ENCODE peak calls at places on chromosomes 11 and 22, in ten cellular contexts. One of them, this sample, is unnamed.

GRCh38 chr11:62057069-62057468 is 66.7 kb upstream of the INCENP start:
- DNase-seq in heart left ventricle: no peak
- DNase-seq in cardiac muscle cell: no peak
- DNase-seq in colonic mucosa: no peak
- DNase-seq in foreskin fibroblast: no peak
- DNase-seq in astrocyte of the spinal cord: no peak
- DNase-seq in cardiac fibroblast: no peak
- DNase-seq in GM12865: no peak
- DNase-seq in HCT116: no peak
- DNase-seq in GM23248: no peak
- DNase-seq in this sample: no peak

GRCh38 chr11:124174001-124174400 is 9.1 kb upstream of the OR10D3 start:
- DNase-seq in heart left ventricle: no peak
- DNase-seq in cardiac muscle cell: peak
- DNase-seq in colonic mucosa: no peak
- DNase-seq in foreskin fibroblast: peak
- DNase-seq in astrocyte of the spinal cord: peak
- DNase-seq in cardiac fibroblast: peak
- DNase-seq in GM12865: no peak
- DNase-seq in HCT116: peak
- DNase-seq in GM23248: peak
- DNase-seq in this sample: peak

GRCh38 chr22:48138855-48139254 is 1376.4 kb downstream of the TBC1D22A start:
- DNase-seq in heart left ventricle: no peak
- DNase-seq in cardiac muscle cell: no peak
- DNase-seq in colonic mucosa: no peak
- DNase-seq in foreskin fibroblast: no peak
- DNase-seq in astrocyte of the spinal cord: no peak
- DNase-seq in cardiac fibroblast: no peak
- DNase-seq in GM12865: peak
- DNase-seq in HCT116: no peak
- DNase-seq in GM23248: no peak
- DNase-seq in this sample: no peak

GRCh38 chr11:116840224-116840745 is 2.9 kb upstream of the APOA1 start:
- DNase-seq in heart left ventricle: no peak
- DNase-seq in cardiac muscle cell: peak
- DNase-seq in colonic mucosa: no peak
- DNase-seq in foreskin fibroblast: peak
- DNase-seq in astrocyte of the spinal cord: no peak
- DNase-seq in cardiac fibroblast: peak
- DNase-seq in GM12865: peak
- DNase-seq in HCT116: no peak
- DNase-seq in GM23248: peak
- DNase-seq in this sample: no peak

GRCh38 chr11:64492561-64492960 is 98.5 kb upstream of the SLC22A12 start:
- DNase-seq in heart left ventricle: no peak
- DNase-seq in cardiac muscle cell: no peak
- DNase-seq in colonic mucosa: no peak
- DNase-seq in foreskin fibroblast: no peak
- DNase-seq in astrocyte of the spinal cord: no peak
- DNase-seq in cardiac fibroblast: no peak
- DNase-seq in GM12865: no peak
- DNase-seq in HCT116: no peak
- DNase-seq in GM23248: no peak
- DNase-seq in this sample: no peak

GRCh38 chr22:49992921-49993648 is 19.5 kb downstream of the IL17REL start:
- DNase-seq in heart left ventricle: no peak
- DNase-seq in cardiac muscle cell: peak
- DNase-seq in colonic mucosa: peak
- DNase-seq in foreskin fibroblast: peak
- DNase-seq in astrocyte of the spinal cord: peak
- DNase-seq in cardiac fibroblast: peak
- DNase-seq in GM12865: peak
- DNase-seq in HCT116: no peak
- DNase-seq in GM23248: peak
- DNase-seq in this sample: no peak

GRCh38 chr11:2137202-2138071 is 1.8 kb downstream of the IGF2 start:
- DNase-seq in heart left ventricle: peak
- DNase-seq in cardiac muscle cell: peak
- DNase-seq in colonic mucosa: peak
- DNase-seq in foreskin fibroblast: peak
- DNase-seq in astrocyte of the spinal cord: peak
- DNase-seq in cardiac fibroblast: peak
- DNase-seq in GM12865: no peak
- DNase-seq in HCT116: peak
- DNase-seq in GM23248: peak
- DNase-seq in this sample: peak

GRCh38 chr11:62398011-62398994 is 20.5 kb upstream of the SCGB1A1 start:
- DNase-seq in heart left ventricle: no peak
- DNase-seq in cardiac muscle cell: peak
- DNase-seq in colonic mucosa: peak
- DNase-seq in foreskin fibroblast: peak
- DNase-seq in astrocyte of the spinal cord: no peak
- DNase-seq in cardiac fibroblast: peak
- DNase-seq in GM12865: no peak
- DNase-seq in HCT116: no peak
- DNase-seq in GM23248: peak
- DNase-seq in this sample: no peak

GRCh38 chr11:69076129-69076791 is 27.5 kb downstream of the TPCN2 start:
- DNase-seq in heart left ventricle: no peak
- DNase-seq in cardiac muscle cell: peak
- DNase-seq in colonic mucosa: no peak
- DNase-seq in foreskin fibroblast: no peak
- DNase-seq in astrocyte of the spinal cord: peak
- DNase-seq in cardiac fibroblast: peak
- DNase-seq in GM12865: no peak
- DNase-seq in HCT116: no peak
- DNase-seq in GM23248: no peak
- DNase-seq in this sample: no peak

GRCh38 chr22:19431641-19432091 is at the start of gene HIRA:
- DNase-seq in heart left ventricle: peak
- DNase-seq in cardiac muscle cell: peak
- DNase-seq in colonic mucosa: peak
- DNase-seq in foreskin fibroblast: peak
- DNase-seq in astrocyte of the spinal cord: peak
- DNase-seq in cardiac fibroblast: peak
- DNase-seq in GM12865: peak
- DNase-seq in HCT116: peak
- DNase-seq in GM23248: peak
- DNase-seq in this sample: peak

GRCh38 chr11:75673977-75674582 is 5.2 kb upstream of the MAP6 start:
- DNase-seq in heart left ventricle: no peak
- DNase-seq in cardiac muscle cell: peak
- DNase-seq in colonic mucosa: no peak
- DNase-seq in foreskin fibroblast: peak
- DNase-seq in astrocyte of the spinal cord: peak
- DNase-seq in cardiac fibroblast: peak
- DNase-seq in GM12865: peak
- DNase-seq in HCT116: peak
- DNase-seq in GM23248: peak
- DNase-seq in this sample: no peak

GRCh38 chr11:126185200-126186030 is 26.0 kb downstream of the RPUSD4 start:
- DNase-seq in heart left ventricle: no peak
- DNase-seq in cardiac muscle cell: no peak
- DNase-seq in colonic mucosa: no peak
- DNase-seq in foreskin fibroblast: no peak
- DNase-seq in astrocyte of the spinal cord: no peak
- DNase-seq in cardiac fibroblast: no peak
- DNase-seq in GM12865: no peak
- DNase-seq in HCT116: no peak
- DNase-seq in GM23248: no peak
- DNase-seq in this sample: no peak

GRCh38 chr11:57073121-57073520 is 84.4 kb downstream of the OR5AK2 start:
- DNase-seq in heart left ventricle: no peak
- DNase-seq in cardiac muscle cell: peak
- DNase-seq in colonic mucosa: no peak
- DNase-seq in foreskin fibroblast: peak
- DNase-seq in astrocyte of the spinal cord: no peak
- DNase-seq in cardiac fibroblast: peak
- DNase-seq in GM12865: no peak
- DNase-seq in HCT116: no peak
- DNase-seq in GM23248: peak
- DNase-seq in this sample: no peak

GRCh38 chr11:326842-327580 is 6.4 kb upstream of the IFITM3 start:
- DNase-seq in heart left ventricle: peak
- DNase-seq in cardiac muscle cell: peak
- DNase-seq in colonic mucosa: peak
- DNase-seq in foreskin fibroblast: peak
- DNase-seq in astrocyte of the spinal cord: peak
- DNase-seq in cardiac fibroblast: peak
- DNase-seq in GM12865: peak
- DNase-seq in HCT116: no peak
- DNase-seq in GM23248: peak
- DNase-seq in this sample: no peak

GRCh38 chr11:35167451-35167954 is 28.5 kb downstream of the CD44 start:
- DNase-seq in heart left ventricle: no peak
- DNase-seq in cardiac muscle cell: peak
- DNase-seq in colonic mucosa: no peak
- DNase-seq in foreskin fibroblast: peak
- DNase-seq in astrocyte of the spinal cord: no peak
- DNase-seq in cardiac fibroblast: peak
- DNase-seq in GM12865: no peak
- DNase-seq in HCT116: no peak
- DNase-seq in GM23248: peak
- DNase-seq in this sample: no peak
- H3K4me3 ChIP-seq in heart left ventricle: no peak
- H3K4me3 ChIP-seq in cardiac muscle cell: no peak
- H3K4me3 ChIP-seq in colonic mucosa: no peak
- H3K4me3 ChIP-seq in foreskin fibroblast: no peak
- H3K4me3 ChIP-seq in astrocyte of the spinal cord: no peak
- H3K4me3 ChIP-seq in cardiac fibroblast: no peak
- H3K4me3 ChIP-seq in GM12865: no peak
- H3K4me3 ChIP-seq in HCT116: no peak
- H3K4me3 ChIP-seq in GM23248: peak
- H3K4me3 ChIP-seq in this sample: no peak

DNA sequence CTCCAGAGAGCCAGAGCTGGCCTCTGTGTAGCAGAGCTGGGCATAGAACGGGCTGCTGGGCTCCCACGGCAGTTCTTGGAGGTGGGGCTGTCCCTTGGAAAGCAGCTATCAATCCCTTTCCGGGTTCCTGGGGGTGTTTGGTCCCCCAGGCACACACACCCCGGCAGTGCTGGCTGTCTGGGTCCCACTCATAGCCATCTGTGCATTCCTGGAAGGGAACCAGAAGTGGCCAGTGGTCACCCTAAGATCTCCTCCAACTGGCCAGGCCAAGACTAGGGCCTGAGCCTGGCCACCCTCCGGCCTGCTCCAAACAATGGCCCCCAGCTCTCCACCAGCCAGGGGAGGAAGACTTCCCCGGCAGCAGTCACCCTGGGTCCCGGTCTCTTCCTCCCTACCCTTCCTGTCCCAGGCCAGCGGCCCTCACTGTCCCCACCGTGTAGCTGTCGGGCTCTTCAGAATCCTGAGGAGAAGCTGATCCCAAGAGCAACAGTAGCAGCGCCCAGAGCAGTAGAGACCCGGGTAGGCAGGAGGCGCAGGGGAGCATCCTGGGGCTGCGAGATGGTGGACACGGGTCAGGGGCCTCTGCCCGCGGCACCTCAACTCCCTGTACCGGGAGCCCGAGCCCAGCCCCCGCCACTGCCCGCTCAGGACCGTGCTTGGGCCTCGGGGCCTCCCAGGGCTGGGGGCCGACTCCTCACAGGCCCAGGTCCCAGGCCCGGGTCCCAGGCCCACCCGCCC is 620 bp downstream of the EFEMP2 start:
- DNase-seq in heart left ventricle: no peak
- DNase-seq in cardiac muscle cell: peak
- DNase-seq in colonic mucosa: no peak
- DNase-seq in foreskin fibroblast: peak
- DNase-seq in astrocyte of the spinal cord: peak
- DNase-seq in cardiac fibroblast: peak
- DNase-seq in GM12865: no peak
- DNase-seq in HCT116: no peak
- DNase-seq in GM23248: peak
- DNase-seq in this sample: no peak
- H3K4me3 ChIP-seq in heart left ventricle: peak
- H3K4me3 ChIP-seq in cardiac muscle cell: peak
- H3K4me3 ChIP-seq in colonic mucosa: peak
- H3K4me3 ChIP-seq in foreskin fibroblast: peak
- H3K4me3 ChIP-seq in astrocyte of the spinal cord: peak
- H3K4me3 ChIP-seq in cardiac fibroblast: peak
- H3K4me3 ChIP-seq in GM12865: no peak
- H3K4me3 ChIP-seq in HCT116: no peak
- H3K4me3 ChIP-seq in GM23248: peak
- H3K4me3 ChIP-seq in this sample: peak

DNA sequence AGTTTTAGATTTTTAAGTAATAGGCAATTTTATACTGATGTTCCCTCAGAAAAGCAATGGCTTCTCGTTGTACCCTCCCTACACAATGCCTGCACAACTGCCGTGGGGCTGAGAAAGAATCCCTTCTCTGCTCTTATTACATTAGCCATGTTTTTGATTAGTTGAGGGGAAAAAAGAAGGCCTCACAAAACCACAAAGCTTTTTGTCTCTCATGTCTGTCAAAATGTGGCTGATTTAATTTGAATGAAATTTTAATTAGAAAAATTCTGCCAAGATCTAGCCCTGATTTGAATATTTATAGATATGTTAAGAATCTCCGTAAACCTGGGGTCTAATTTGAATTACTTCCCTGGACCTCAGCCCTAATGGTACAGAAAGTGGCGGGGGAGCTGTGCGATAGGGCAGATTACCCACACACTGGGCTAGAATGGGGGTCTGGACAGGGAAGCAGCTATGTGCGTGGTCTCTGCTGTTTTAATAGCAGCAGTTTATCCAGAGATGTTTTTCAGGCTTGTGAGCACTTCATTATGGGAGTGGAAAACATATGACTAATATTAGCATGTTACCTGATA is 141.3 kb upstream of the TTC12 start:
- DNase-seq in heart left ventricle: no peak
- DNase-seq in cardiac muscle cell: no peak
- DNase-seq in colonic mucosa: no peak
- DNase-seq in foreskin fibroblast: no peak
- DNase-seq in astrocyte of the spinal cord: no peak
- DNase-seq in cardiac fibroblast: no peak
- DNase-seq in GM12865: no peak
- DNase-seq in HCT116: no peak
- DNase-seq in GM23248: no peak
- DNase-seq in this sample: no peak
- H3K4me3 ChIP-seq in heart left ventricle: no peak
- H3K4me3 ChIP-seq in cardiac muscle cell: no peak
- H3K4me3 ChIP-seq in colonic mucosa: no peak
- H3K4me3 ChIP-seq in foreskin fibroblast: no peak
- H3K4me3 ChIP-seq in astrocyte of the spinal cord: no peak
- H3K4me3 ChIP-seq in cardiac fibroblast: no peak
- H3K4me3 ChIP-seq in GM12865: no peak
- H3K4me3 ChIP-seq in HCT116: no peak
- H3K4me3 ChIP-seq in GM23248: no peak
- H3K4me3 ChIP-seq in this sample: no peak

DNA sequence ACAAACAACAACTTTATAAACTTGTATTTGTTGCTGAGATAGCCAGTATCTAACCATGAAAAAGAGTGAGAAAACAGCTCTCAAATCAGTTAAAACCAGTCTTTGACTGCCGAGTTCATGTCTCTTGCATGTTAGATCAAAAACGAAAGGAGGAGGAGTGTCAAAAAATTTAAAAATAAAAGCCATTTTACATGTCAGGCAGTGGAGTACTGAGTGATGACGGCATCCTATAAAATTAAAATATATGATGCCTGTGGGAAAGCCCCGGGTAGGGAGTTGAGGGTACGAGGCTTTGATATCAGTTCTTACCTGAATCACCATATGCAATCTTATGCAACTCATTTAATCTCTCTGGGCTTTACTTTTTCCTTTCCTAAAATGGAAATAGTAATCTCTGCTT is 117.3 kb downstream of the ETS1 start:
- DNase-seq in heart left ventricle: no peak
- DNase-seq in cardiac muscle cell: no peak
- DNase-seq in colonic mucosa: no peak
- DNase-seq in foreskin fibroblast: no peak
- DNase-seq in astrocyte of the spinal cord: no peak
- DNase-seq in cardiac fibroblast: no peak
- DNase-seq in GM12865: peak
- DNase-seq in HCT116: no peak
- DNase-seq in GM23248: no peak
- DNase-seq in this sample: no peak
- H3K4me3 ChIP-seq in heart left ventricle: no peak
- H3K4me3 ChIP-seq in cardiac muscle cell: no peak
- H3K4me3 ChIP-seq in colonic mucosa: no peak
- H3K4me3 ChIP-seq in foreskin fibroblast: no peak
- H3K4me3 ChIP-seq in astrocyte of the spinal cord: no peak
- H3K4me3 ChIP-seq in cardiac fibroblast: no peak
- H3K4me3 ChIP-seq in GM12865: no peak
- H3K4me3 ChIP-seq in HCT116: no peak
- H3K4me3 ChIP-seq in GM23248: no peak
- H3K4me3 ChIP-seq in this sample: no peak